ENCODE peak calls at places on chromosomes 6 and 20, in nine cellular contexts. One of them, this sample, is unnamed.

GRCh38 chr20:44011251-44011940 is 96.7 kb downstream of the TOX2 start:
- DNase-seq in caudate nucleus: no peak
- DNase-seq in GM23338: no peak
- DNase-seq in coronary artery: no peak
- DNase-seq in endodermal cell: peak; percentile 13
- DNase-seq in A549: no peak
- DNase-seq in Panc1: no peak
- DNase-seq in transverse colon: no peak
- DNase-seq in RWPE1: no peak
- DNase-seq in this sample: no peak

GRCh38 chr6:26232950-26233607 is 131.9 kb upstream of the BTN3A2 start:
- DNase-seq in caudate nucleus: no peak
- DNase-seq in GM23338: peak; percentile 58
- DNase-seq in coronary artery: no peak
- DNase-seq in endodermal cell: peak; percentile 74
- DNase-seq in A549: peak; percentile 75
- DNase-seq in Panc1: no peak
- DNase-seq in transverse colon: no peak
- DNase-seq in RWPE1: no peak
- DNase-seq in this sample: no peak

GRCh38 chr6:33091957-33092356 is 16.2 kb downstream of the HLA-DPB1 start:
- DNase-seq in caudate nucleus: no peak
- DNase-seq in GM23338: peak; percentile 89
- DNase-seq in coronary artery: no peak
- DNase-seq in endodermal cell: peak; percentile 92
- DNase-seq in A549: peak; percentile 15
- DNase-seq in Panc1: no peak
- DNase-seq in transverse colon: peak; percentile 51
- DNase-seq in RWPE1: no peak
- DNase-seq in this sample: no peak

GRCh38 chr20:63554361-63555278 is 661 bp downstream of the FNDC11 start:
- DNase-seq in caudate nucleus: no peak
- DNase-seq in GM23338: peak; percentile 38
- DNase-seq in coronary artery: no peak
- DNase-seq in endodermal cell: peak; percentile 67
- DNase-seq in A549: no peak
- DNase-seq in Panc1: no peak
- DNase-seq in transverse colon: no peak
- DNase-seq in RWPE1: no peak
- DNase-seq in this sample: no peak

GRCh38 chr20:47547034-47547387 is 45.3 kb downstream of the NCOA3 start:
- DNase-seq in caudate nucleus: no peak
- DNase-seq in GM23338: no peak
- DNase-seq in coronary artery: no peak
- DNase-seq in endodermal cell: no peak
- DNase-seq in A549: no peak
- DNase-seq in Panc1: no peak
- DNase-seq in transverse colon: no peak
- DNase-seq in RWPE1: no peak
- DNase-seq in this sample: no peak

GRCh38 chr6:161238076-161238869 is 35.6 kb downstream of the AGPAT4 start:
- DNase-seq in caudate nucleus: no peak
- DNase-seq in GM23338: no peak
- DNase-seq in coronary artery: no peak
- DNase-seq in endodermal cell: no peak
- DNase-seq in A549: no peak
- DNase-seq in Panc1: no peak
- DNase-seq in transverse colon: no peak
- DNase-seq in RWPE1: no peak
- DNase-seq in this sample: no peak

GRCh38 chr6:140711019-140711613 is 1336.7 kb upstream of the CITED2 start:
- DNase-seq in caudate nucleus: no peak
- DNase-seq in GM23338: no peak
- DNase-seq in coronary artery: no peak
- DNase-seq in endodermal cell: no peak
- DNase-seq in A549: no peak
- DNase-seq in Panc1: no peak
- DNase-seq in transverse colon: no peak
- DNase-seq in RWPE1: no peak
- DNase-seq in this sample: no peak

GRCh38 chr6:104462811-104463599 is 396.7 kb downstream of the HACE1 start:
- DNase-seq in caudate nucleus: no peak
- DNase-seq in GM23338: no peak
- DNase-seq in coronary artery: no peak
- DNase-seq in endodermal cell: no peak
- DNase-seq in A549: peak; percentile 2
- DNase-seq in Panc1: no peak
- DNase-seq in transverse colon: no peak
- DNase-seq in RWPE1: no peak
- DNase-seq in this sample: no peak

GRCh38 chr6:111591370-111591900 is 14.2 kb downstream of the TRAF3IP2 start:
- DNase-seq in caudate nucleus: no peak
- DNase-seq in GM23338: no peak
- DNase-seq in coronary artery: peak; percentile 92
- DNase-seq in endodermal cell: no peak
- DNase-seq in A549: peak; percentile 90
- DNase-seq in Panc1: peak; percentile 98
- DNase-seq in transverse colon: peak; percentile 85
- DNase-seq in RWPE1: peak; percentile 93
- DNase-seq in this sample: peak; percentile 96

GRCh38 chr6:91352285-91352684 is 765.4 kb upstream of the MAP3K7 start:
- DNase-seq in caudate nucleus: no peak
- DNase-seq in GM23338: no peak
- DNase-seq in coronary artery: no peak
- DNase-seq in endodermal cell: no peak
- DNase-seq in A549: no peak
- DNase-seq in Panc1: no peak
- DNase-seq in transverse colon: no peak
- DNase-seq in RWPE1: no peak
- DNase-seq in this sample: no peak

GRCh38 chr6:53361549-53362031 is 12.8 kb upstream of the ELOVL5 start:
- DNase-seq in caudate nucleus: no peak
- DNase-seq in GM23338: no peak
- DNase-seq in coronary artery: no peak
- DNase-seq in endodermal cell: no peak
- DNase-seq in A549: peak; percentile 27
- DNase-seq in Panc1: peak; percentile 13
- DNase-seq in transverse colon: no peak
- DNase-seq in RWPE1: no peak
- DNase-seq in this sample: peak; percentile 34

GRCh38 chr20:23082846-23083552 is 3.1 kb downstream of the CD93 start:
- DNase-seq in caudate nucleus: no peak
- DNase-seq in GM23338: peak; percentile 38
- DNase-seq in coronary artery: peak; percentile 78
- DNase-seq in endodermal cell: peak; percentile 72
- DNase-seq in A549: no peak
- DNase-seq in Panc1: no peak
- DNase-seq in transverse colon: no peak
- DNase-seq in RWPE1: no peak
- DNase-seq in this sample: no peak

DNA sequence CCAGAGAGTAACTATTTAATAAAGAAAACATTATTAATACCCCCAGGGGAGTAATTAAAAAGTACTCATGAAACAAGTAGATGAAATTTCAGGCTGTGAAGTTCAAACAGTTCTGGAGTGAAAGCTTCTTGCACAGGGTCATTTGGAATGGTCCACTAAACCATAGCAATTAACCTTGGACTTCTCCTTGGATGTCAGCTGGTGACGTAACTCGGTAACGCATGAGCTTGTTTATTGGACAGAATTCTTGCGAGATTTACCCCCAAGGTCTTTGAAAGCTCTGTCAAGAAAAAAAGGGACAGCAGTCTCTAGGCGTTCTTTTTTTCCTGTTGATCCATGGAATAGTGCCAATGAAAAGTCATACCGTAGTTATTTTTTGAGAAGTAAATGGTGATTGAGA is 2.2 kb downstream of the CD83 start:
- DNase-seq in caudate nucleus: no peak
- DNase-seq in GM23338: no peak
- DNase-seq in coronary artery: no peak
- DNase-seq in endodermal cell: no peak
- DNase-seq in A549: no peak
- DNase-seq in Panc1: no peak
- DNase-seq in transverse colon: no peak
- DNase-seq in RWPE1: no peak
- DNase-seq in this sample: no peak
- H3K27ac ChIP-seq in caudate nucleus: no peak overlapping the region
- H3K27ac ChIP-seq in GM23338: no peak overlapping the region
- H3K27ac ChIP-seq in coronary artery: no peak overlapping the region
- H3K27ac ChIP-seq in endodermal cell: no peak overlapping the region
- H3K27ac ChIP-seq in A549: no peak overlapping the region
- H3K27ac ChIP-seq in Panc1: no peak overlapping the region
- H3K27ac ChIP-seq in transverse colon: no peak overlapping the region
- H3K27ac ChIP-seq in RWPE1: no peak overlapping the region
- H3K27ac ChIP-seq in this sample: no peak overlapping the region

DNA sequence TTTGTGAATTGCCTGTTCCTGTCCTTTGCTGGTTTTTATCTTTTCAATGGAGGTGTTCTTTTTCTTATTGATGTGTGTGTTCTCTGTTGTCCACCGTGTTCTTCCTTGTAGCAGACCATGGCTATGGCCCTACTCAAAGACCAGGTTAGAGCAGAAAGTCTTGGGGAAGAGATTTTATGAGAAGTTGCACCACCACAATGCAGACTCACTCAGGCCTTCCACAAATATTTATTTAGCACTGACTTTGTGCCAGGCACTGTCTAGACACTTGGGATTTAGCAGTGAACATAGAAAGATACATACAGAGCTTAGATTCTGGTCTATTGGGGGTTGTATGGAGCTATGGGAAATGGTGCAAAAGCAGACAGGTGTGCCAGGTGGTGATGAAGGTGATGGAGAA is 98.8 kb downstream of the DTD1 start:
- DNase-seq in caudate nucleus: no peak
- DNase-seq in GM23338: no peak
- DNase-seq in coronary artery: no peak
- DNase-seq in endodermal cell: no peak
- DNase-seq in A549: peak; percentile 21
- DNase-seq in Panc1: no peak
- DNase-seq in transverse colon: no peak
- DNase-seq in RWPE1: no peak
- DNase-seq in this sample: no peak
- H3K27ac ChIP-seq in caudate nucleus: no peak overlapping the region
- H3K27ac ChIP-seq in GM23338: no peak overlapping the region
- H3K27ac ChIP-seq in coronary artery: no peak overlapping the region
- H3K27ac ChIP-seq in endodermal cell: no peak overlapping the region
- H3K27ac ChIP-seq in A549: no peak overlapping the region
- H3K27ac ChIP-seq in Panc1: no peak overlapping the region
- H3K27ac ChIP-seq in transverse colon: no peak overlapping the region
- H3K27ac ChIP-seq in RWPE1: no peak overlapping the region
- H3K27ac ChIP-seq in this sample: no peak overlapping the region

GRCh38 chr6:109058620-109059019 is 36.0 kb downstream of the SESN1 start:
- DNase-seq in caudate nucleus: no peak
- DNase-seq in GM23338: no peak
- DNase-seq in coronary artery: no peak
- DNase-seq in endodermal cell: no peak
- DNase-seq in A549: no peak
- DNase-seq in Panc1: no peak
- DNase-seq in transverse colon: no peak
- DNase-seq in RWPE1: no peak
- DNase-seq in this sample: no peak

GRCh38 chr6:109060585-109060984 is 34.1 kb downstream of the SESN1 start:
- DNase-seq in caudate nucleus: no peak
- DNase-seq in GM23338: no peak
- DNase-seq in coronary artery: no peak
- DNase-seq in endodermal cell: no peak
- DNase-seq in A549: no peak
- DNase-seq in Panc1: no peak
- DNase-seq in transverse colon: no peak
- DNase-seq in RWPE1: no peak
- DNase-seq in this sample: no peak

GRCh38 chr6:109062216-109062615 is 32.4 kb downstream of the SESN1 start:
- DNase-seq in caudate nucleus: no peak
- DNase-seq in GM23338: no peak
- DNase-seq in coronary artery: no peak
- DNase-seq in endodermal cell: no peak
- DNase-seq in A549: no peak
- DNase-seq in Panc1: no peak
- DNase-seq in transverse colon: no peak
- DNase-seq in RWPE1: no peak
- DNase-seq in this sample: no peak

GRCh38 chr6:109059148-109059547 is 35.5 kb downstream of the SESN1 start:
- DNase-seq in caudate nucleus: no peak
- DNase-seq in GM23338: no peak
- DNase-seq in coronary artery: no peak
- DNase-seq in endodermal cell: no peak
- DNase-seq in A549: peak; percentile 11
- DNase-seq in Panc1: no peak
- DNase-seq in transverse colon: no peak
- DNase-seq in RWPE1: no peak
- DNase-seq in this sample: no peak

GRCh38 chr6:109059591-109060021 is 35.0 kb downstream of the SESN1 start:
- DNase-seq in caudate nucleus: no peak
- DNase-seq in GM23338: no peak
- DNase-seq in coronary artery: no peak
- DNase-seq in endodermal cell: no peak
- DNase-seq in A549: no peak
- DNase-seq in Panc1: no peak
- DNase-seq in transverse colon: no peak
- DNase-seq in RWPE1: peak; percentile 19
- DNase-seq in this sample: no peak
- H3K27ac ChIP-seq in caudate nucleus: peak overlapping the region; percentile 11
- H3K27ac ChIP-seq in GM23338: no peak overlapping the region
- H3K27ac ChIP-seq in coronary artery: peak overlapping the region; percentile 56
- H3K27ac ChIP-seq in endodermal cell: no peak overlapping the region
- H3K27ac ChIP-seq in A549: peak overlapping the region; percentile 30
- H3K27ac ChIP-seq in Panc1: no peak overlapping the region
- H3K27ac ChIP-seq in transverse colon: peak overlapping the region; percentile 58
- H3K27ac ChIP-seq in RWPE1: no peak overlapping the region
- H3K27ac ChIP-seq in this sample: peak overlapping the region; percentile 21

GRCh38 chr6:101393291-101394251 is at the start of gene GRIK2:
- DNase-seq in caudate nucleus: no peak
- DNase-seq in GM23338: peak; percentile 82
- DNase-seq in coronary artery: no peak
- DNase-seq in endodermal cell: peak; percentile 89
- DNase-seq in A549: no peak
- DNase-seq in Panc1: no peak
- DNase-seq in transverse colon: peak; percentile 25
- DNase-seq in RWPE1: peak; percentile 34
- DNase-seq in this sample: no peak
- H3K27ac ChIP-seq in caudate nucleus: no peak within 1 kb of the TSS
- H3K27ac ChIP-seq in GM23338: no peak within 1 kb of the TSS
- H3K27ac ChIP-seq in coronary artery: no peak within 1 kb of the TSS
- H3K27ac ChIP-seq in endodermal cell: no peak within 1 kb of the TSS
- H3K27ac ChIP-seq in A549: no peak within 1 kb of the TSS
- H3K27ac ChIP-seq in Panc1: no peak within 1 kb of the TSS
- H3K27ac ChIP-seq in transverse colon: no peak within 1 kb of the TSS
- H3K27ac ChIP-seq in RWPE1: no peak within 1 kb of the TSS
- H3K27ac ChIP-seq in this sample: no peak within 1 kb of the TSS

This sample was measured in epithelial cell of prostate.